ENCODE peak calls at places on chromosome 9, in six cellular contexts. W is Caco-2; X is CD8-positive, alpha-beta T cell; J is cardiac muscle cell; I is aorta; O is upper lobe of right lung. Y is an unnamed sample.

GRCh38 chr9:124011460-124012301 is at the start of gene LHX2:
- DNase-seq in W (peak; percentile 88), X (no peak), J (peak; percentile 89), I (peak; percentile 85), O (no peak), Y (peak; percentile 93)

GRCh38 chr9:6356904-6357303 is 28.7 kb downstream of the TPD52L3 start:
- DNase-seq in W (no peak), X (no peak), J (no peak), I (no peak), O (no peak), Y (no peak)

GRCh38 chr9:3028535-3028934 is 184.6 kb upstream of the PUM3 start:
- DNase-seq in W (no peak), X (no peak), J (no peak), I (no peak), O (no peak), Y (no peak)

GRCh38 chr9:120740135-120740534 is 25.9 kb upstream of the MEGF9 start:
- DNase-seq in W (no peak), X (no peak), J (peak; percentile 60), I (no peak), O (no peak), Y (no peak)

GRCh38 chr9:29214162-29214520 is 1640.9 kb upstream of the C9orf72 start:
- DNase-seq in W (no peak), X (no peak), J (peak; percentile 1), I (peak; percentile 59), O (no peak), Y (peak; percentile 51)

GRCh38 chr9:135179976-135180375 is 92.5 kb downstream of the OLFM1 start:
- DNase-seq in W (no peak), X (no peak), J (no peak), I (no peak), O (no peak), Y (no peak)

GRCh38 chr9:16651445-16651964 is 219.0 kb downstream of the BNC2 start:
- DNase-seq in W (no peak), X (no peak), J (no peak), I (no peak), O (no peak), Y (no peak)

GRCh38 chr9:108800632-108801099 is 55.1 kb downstream of the ACTL7B start:
- DNase-seq in W (no peak), X (no peak), J (no peak), I (no peak), O (no peak), Y (no peak)

GRCh38 chr9:87662808-87663528 is 63.0 kb upstream of the CTSL start:
- DNase-seq in W (peak; percentile 68), X (no peak), J (peak; percentile 85), I (peak; percentile 93), O (peak; percentile 91), Y (peak; percentile 57)

GRCh38 chr9:107175826-107176500 is 107.1 kb upstream of the RAD23B start:
- DNase-seq in W (no peak), X (no peak), J (peak; percentile 23), I (no peak), O (no peak), Y (no peak)

GRCh38 chr9:76876098-76876497 is 29.8 kb downstream of the PRUNE2 start:
- DNase-seq in W (no peak), X (no peak), J (peak; percentile 9), I (no peak), O (no peak), Y (no peak)

GRCh38 chr9:109868222-109868621 is 88.2 kb downstream of the PALM2AKAP2 start:
- DNase-seq in W (no peak), X (no peak), J (peak; percentile 37), I (no peak), O (no peak), Y (no peak)

GRCh38 chr9:126307306-126308061 is 19.1 kb upstream of the MVB12B start:
- DNase-seq in W (no peak), X (no peak), J (no peak), I (no peak), O (no peak), Y (no peak)

GRCh38 chr9:124782661-124783574 is 6.0 kb downstream of the OLFML2A start:
- DNase-seq in W (no peak), X (no peak), J (no peak), I (peak; percentile 57), O (peak; percentile 51), Y (no peak)

GRCh38 chr9:109560470-109561132 is 62.5 kb upstream of the PTPN3 start:
- DNase-seq in W (peak; percentile 43), X (no peak), J (no peak), I (peak; percentile 74), O (no peak), Y (peak; percentile 40)

GRCh38 chr9:8723195-8723594 is 923.6 kb upstream of the DMAC1 start:
- DNase-seq in W (peak; percentile 14), X (no peak), J (no peak), I (no peak), O (no peak), Y (no peak)

GRCh38 chr9:15512204-15512603 is 1.4 kb upstream of the PSIP1 start:
- DNase-seq in W (no peak), X (no peak), J (no peak), I (no peak), O (no peak), Y (no peak)

GRCh38 chr9:72661401-72662135 is 140.2 kb downstream of the TMC1 start:
- DNase-seq in W (no peak), X (no peak), J (peak; percentile 13), I (no peak), O (no peak), Y (no peak)

GRCh38 chr9:4489562-4489918 is 728 bp upstream of the SLC1A1 start:
- DNase-seq in W (peak; percentile 55), X (no peak), J (peak; percentile 50), I (no peak), O (no peak), Y (peak; percentile 24)

GRCh38 chr9:17134396-17134842 is 421 bp upstream of the CNTLN start:
- DNase-seq in W (no peak), X (no peak), J (peak; percentile 66), I (no peak), O (no peak), Y (peak; percentile 25)

GRCh38 chr9:33133186-33133585 is 34.0 kb downstream of the B4GALT1 start:
- DNase-seq in W (no peak), X (no peak), J (no peak), I (no peak), O (no peak), Y (no peak)

GRCh38 chr9:87431831-87432230 is 65.8 kb upstream of the DAPK1 start:
- DNase-seq in W (no peak), X (no peak), J (no peak), I (no peak), O (no peak), Y (no peak)

GRCh38 chr9:15725953-15726352 is 173.1 kb downstream of the CCDC171 start:
- DNase-seq in W (no peak), X (no peak), J (no peak), I (no peak), O (no peak), Y (no peak)

GRCh38 chr9:117034862-117035261 is 347.8 kb downstream of the TRIM32 start:
- DNase-seq in W (peak; percentile 34), X (no peak), J (peak; percentile 4), I (no peak), O (no peak), Y (peak; percentile 36)

GRCh38 chr9:81578606-81579005 is 110.7 kb downstream of the TLE1 start:
- DNase-seq in W (no peak), X (no peak), J (no peak), I (no peak), O (no peak), Y (no peak)

GRCh38 chr9:114051706-114052105 is 26.4 kb downstream of the AMBP start:
- DNase-seq in W (no peak), X (no peak), J (no peak), I (peak; percentile 38), O (no peak), Y (no peak)

GRCh38 chr9:133115604-133116345 is 5.3 kb downstream of the RALGDS start:
- DNase-seq in W (no peak), X (no peak), J (no peak), I (peak; percentile 62), O (peak; percentile 63), Y (no peak)
- H3K4me1 ChIP-seq in W (peaks cover 12% of the 10 kb centered on the region), X (peaks cover 72% of the 10 kb centered on the region), J (peaks cover 44% of the 10 kb centered on the region), I (no peaks in the 10 kb centered on the region), O (peaks cover 80% of the 10 kb centered on the region), Y (no peaks in the 10 kb centered on the region)

GRCh38 chr9:136860529-136860928 is 5.6 kb downstream of the EDF1 start:
- DNase-seq in W (no peak), X (no peak), J (no peak), I (no peak), O (no peak), Y (no peak)

GRCh38 chr9:136858452-136858843 is 6.3 kb downstream of the MAMDC4 start:
- DNase-seq in W (no peak), X (no peak), J (no peak), I (no peak), O (no peak), Y (no peak)

GRCh38 chr9:136860933-136861873 is 4.9 kb downstream of the EDF1 start:
- DNase-seq in W (no peak), X (no peak), J (no peak), I (no peak), O (no peak), Y (no peak)

GRCh38 chr9:136858844-136859757 is 7.0 kb downstream of the MAMDC4 start:
- DNase-seq in W (no peak), X (no peak), J (peak; percentile 54), I (peak; percentile 91), O (no peak), Y (no peak)

GRCh38 chr9:136859821-136860269 is 6.3 kb downstream of the EDF1 start:
- DNase-seq in W (no peak), X (no peak), J (no peak), I (no peak), O (no peak), Y (no peak)
- H3K36me3 ChIP-seq in W (peaks cover 1% of the 10 kb centered on the region), X (peaks cover 27% of the 10 kb centered on the region), J (peaks cover 19% of the 10 kb centered on the region), I (peaks cover 3% of the 10 kb centered on the region), O (peaks cover 35% of the 10 kb centered on the region), Y (peaks cover 43% of the 10 kb centered on the region)

GRCh38 chr9:80091526-80091925 is 519.8 kb downstream of the TLE4 start:
- DNase-seq in W (no peak), X (no peak), J (no peak), I (no peak), O (no peak), Y (no peak)

GRCh38 chr9:80093695-80094094 is 521.9 kb downstream of the TLE4 start:
- DNase-seq in W (no peak), X (no peak), J (no peak), I (no peak), O (no peak), Y (no peak)

GRCh38 chr9:80094176-80094771 is 522.5 kb downstream of the TLE4 start:
- DNase-seq in W (no peak), X (no peak), J (no peak), I (no peak), O (no peak), Y (no peak)

DNA sequence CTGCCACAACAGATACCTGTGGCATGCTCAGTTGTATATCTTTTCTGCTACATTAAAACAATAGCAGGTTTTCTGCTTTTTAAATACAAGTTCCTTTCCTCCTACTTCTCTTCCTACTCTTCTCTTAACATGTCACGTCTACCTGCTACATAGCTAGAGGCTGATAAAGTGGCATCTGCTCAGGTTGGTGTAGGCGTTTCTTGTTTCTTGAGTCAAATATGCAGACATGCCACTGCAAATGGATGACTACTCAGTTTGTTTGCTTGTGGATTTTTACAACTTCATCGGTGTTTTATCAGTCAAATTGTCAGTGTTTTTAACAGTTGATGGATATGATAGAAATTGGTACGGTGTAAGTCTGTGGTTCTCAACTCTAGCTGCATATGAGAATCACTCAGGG is 525.7 kb downstream of the TLE4 start:
- DNase-seq in W (no peak), X (no peak), J (no peak), I (no peak), O (no peak), Y (no peak)
- H3K4me1 ChIP-seq in W (no peaks in the 10 kb centered on the region), X (no peaks in the 10 kb centered on the region), J (no peaks in the 10 kb centered on the region), I (no peaks in the 10 kb centered on the region), O (no peaks in the 10 kb centered on the region), Y (no peaks in the 10 kb centered on the region)

GRCh38 chr9:136342191-136343120 is 15.1 kb downstream of the GPSM1 start:
- DNase-seq in W (no peak), X (peak; percentile 21), J (peak; percentile 80), I (peak; percentile 93), O (peak; percentile 92), Y (peak; percentile 78)
- H3K36me3 ChIP-seq in W (no peaks in the 10 kb centered on the region), X (no peaks in the 10 kb centered on the region), J (peaks cover 6% of the 10 kb centered on the region), I (no peaks in the 10 kb centered on the region), O (no peaks in the 10 kb centered on the region), Y (no peaks in the 10 kb centered on the region)

Y was measured in HAP-1.